ENCODE peak calls at places on chromosomes 4 and X, in four cellular contexts. One of them, this sample, is unnamed.

GRCh38 chr4:183343730-183344129 is 21.5 kb upstream of the CLDN24 start:
- DNase-seq in SK-N-SH: no peak
- DNase-seq in K562: no peak
- DNase-seq in HepG2: no peak
- DNase-seq in this sample: no peak

GRCh38 chrX:115535844-115536243 is 25.1 kb upstream of the PLS3 start:
- DNase-seq in SK-N-SH: no peak
- DNase-seq in K562: no peak
- DNase-seq in HepG2: no peak
- DNase-seq in this sample: no peak

GRCh38 chr4:182189107-182189878 is 53.9 kb upstream of the TENM3 start:
- DNase-seq in K562: peak
- DNase-seq in HepG2: no peak
- DNase-seq in SK-N-SH: no peak
- DNase-seq in this sample: no peak

GRCh38 chr4:3679071-3679825 is 86.9 kb upstream of the ADRA2C start:
- DNase-seq in K562: no peak
- DNase-seq in SK-N-SH: no peak
- DNase-seq in HepG2: no peak
- DNase-seq in this sample: peak

GRCh38 chrX:13898084-13898483 is 81.2 kb upstream of the GPM6B start:
- DNase-seq in SK-N-SH: peak
- DNase-seq in K562: no peak
- DNase-seq in HepG2: no peak
- DNase-seq in this sample: peak

GRCh38 chrX:397575-397974 is 10.9 kb upstream of the PPP2R3B start:
- DNase-seq in K562: no peak
- DNase-seq in SK-N-SH: no peak
- DNase-seq in HepG2: no peak
- DNase-seq in this sample: no peak

GRCh38 chrX:106302304-106302703 is 134.2 kb downstream of the PWWP3B start:
- DNase-seq in SK-N-SH: no peak
- DNase-seq in K562: no peak
- DNase-seq in HepG2: peak
- DNase-seq in this sample: no peak

GRCh38 chrX:74438771-74439170 is 17.5 kb downstream of the SLC16A2 start:
- DNase-seq in HepG2: no peak
- DNase-seq in SK-N-SH: no peak
- DNase-seq in K562: no peak
- DNase-seq in this sample: no peak

GRCh38 chrX:123219916-123220315 is 35.8 kb downstream of the GRIA3 start:
- DNase-seq in K562: no peak
- DNase-seq in HepG2: peak
- DNase-seq in SK-N-SH: peak
- DNase-seq in this sample: no peak

DNA sequence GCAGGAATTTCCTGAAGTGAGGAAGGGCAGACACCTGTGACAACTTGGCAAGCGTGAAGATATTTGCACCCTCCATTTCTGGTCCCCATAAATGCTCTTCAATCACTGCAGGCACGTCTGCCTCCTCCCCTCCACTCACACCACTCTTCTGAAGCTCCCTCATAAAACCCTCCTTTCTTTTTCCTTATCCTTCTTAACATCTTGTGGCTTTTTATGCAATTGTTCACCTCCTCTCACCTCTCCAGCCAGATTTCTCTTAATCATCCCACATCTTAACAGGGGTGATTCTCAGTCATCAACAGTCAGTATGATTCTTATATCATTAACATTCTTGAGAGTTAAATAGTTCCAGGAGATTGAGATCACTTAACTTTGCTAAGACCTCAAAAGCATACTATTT is 277.4 kb downstream of the SPRY1 start:
- DNase-seq in HepG2: no peak
- DNase-seq in SK-N-SH: no peak
- DNase-seq in K562: no peak
- DNase-seq in this sample: no peak
- TF ChIP-seq FOXJ3 in HepG2: no peak
- TF ChIP-seq FOXJ3 in SK-N-SH: no peak
- TF ChIP-seq FOXJ3 in K562: no peak
- TF ChIP-seq FOXJ3 in this sample: no peak

DNA sequence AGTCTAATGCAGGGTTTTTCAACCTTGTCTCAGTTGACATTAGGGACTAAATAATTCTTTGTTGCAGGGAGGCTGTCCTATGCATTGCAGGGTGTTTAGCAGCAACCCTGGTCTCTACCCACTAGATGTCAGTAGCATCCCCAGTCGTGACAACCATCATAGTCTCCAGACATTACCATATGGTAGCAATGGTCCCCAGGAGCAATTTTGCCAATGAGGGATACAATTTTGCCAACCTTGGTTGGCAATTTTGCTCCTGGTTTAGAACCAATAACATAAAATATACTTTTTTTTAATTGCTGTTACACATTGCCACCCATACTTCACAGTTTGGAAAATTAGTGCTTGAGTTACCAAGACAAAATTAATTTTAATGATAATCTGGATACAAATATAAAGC is 6.0 kb downstream of the EREG start:
- DNase-seq in SK-N-SH: peak
- DNase-seq in HepG2: peak
- DNase-seq in K562: peak
- DNase-seq in this sample: peak
- TF ChIP-seq FOXJ3 in SK-N-SH: no peak
- TF ChIP-seq FOXJ3 in HepG2: no peak
- TF ChIP-seq FOXJ3 in K562: no peak
- TF ChIP-seq FOXJ3 in this sample: no peak

GRCh38 chr4:154137320-154137905 is 348.5 kb upstream of the SFRP2 start:
- DNase-seq in HepG2: no peak
- DNase-seq in SK-N-SH: no peak
- DNase-seq in K562: no peak
- DNase-seq in this sample: no peak
- TF ChIP-seq FOXJ3 in HepG2: no peak
- TF ChIP-seq FOXJ3 in SK-N-SH: no peak
- TF ChIP-seq FOXJ3 in K562: no peak
- TF ChIP-seq FOXJ3 in this sample: no peak

DNA sequence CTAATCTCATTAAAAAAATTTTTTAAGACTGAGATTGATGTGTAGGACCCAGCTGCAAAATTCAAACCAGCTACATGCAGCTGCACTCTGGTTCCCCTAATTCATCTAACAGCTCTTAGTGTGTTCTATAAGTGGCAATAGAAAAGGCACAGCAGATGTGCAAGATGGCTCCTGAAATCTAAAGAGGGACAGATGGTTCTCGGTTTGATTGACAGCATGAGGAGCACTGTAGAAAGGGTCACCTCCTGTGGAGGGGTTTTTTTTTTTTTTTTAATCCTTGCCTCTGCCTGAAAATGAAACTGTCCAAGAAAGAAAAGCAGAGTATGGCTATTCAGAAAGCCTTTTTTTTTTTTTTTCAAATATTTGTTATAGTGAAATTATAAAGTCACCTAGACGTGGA is 16.9 kb upstream of the OCIAD1 start:
- DNase-seq in K562: no peak
- DNase-seq in SK-N-SH: no peak
- DNase-seq in HepG2: no peak
- DNase-seq in this sample: no peak
- TF ChIP-seq FOXJ3 in K562: no peak
- TF ChIP-seq FOXJ3 in SK-N-SH: no peak
- TF ChIP-seq FOXJ3 in HepG2: no peak
- TF ChIP-seq FOXJ3 in this sample: no peak

DNA sequence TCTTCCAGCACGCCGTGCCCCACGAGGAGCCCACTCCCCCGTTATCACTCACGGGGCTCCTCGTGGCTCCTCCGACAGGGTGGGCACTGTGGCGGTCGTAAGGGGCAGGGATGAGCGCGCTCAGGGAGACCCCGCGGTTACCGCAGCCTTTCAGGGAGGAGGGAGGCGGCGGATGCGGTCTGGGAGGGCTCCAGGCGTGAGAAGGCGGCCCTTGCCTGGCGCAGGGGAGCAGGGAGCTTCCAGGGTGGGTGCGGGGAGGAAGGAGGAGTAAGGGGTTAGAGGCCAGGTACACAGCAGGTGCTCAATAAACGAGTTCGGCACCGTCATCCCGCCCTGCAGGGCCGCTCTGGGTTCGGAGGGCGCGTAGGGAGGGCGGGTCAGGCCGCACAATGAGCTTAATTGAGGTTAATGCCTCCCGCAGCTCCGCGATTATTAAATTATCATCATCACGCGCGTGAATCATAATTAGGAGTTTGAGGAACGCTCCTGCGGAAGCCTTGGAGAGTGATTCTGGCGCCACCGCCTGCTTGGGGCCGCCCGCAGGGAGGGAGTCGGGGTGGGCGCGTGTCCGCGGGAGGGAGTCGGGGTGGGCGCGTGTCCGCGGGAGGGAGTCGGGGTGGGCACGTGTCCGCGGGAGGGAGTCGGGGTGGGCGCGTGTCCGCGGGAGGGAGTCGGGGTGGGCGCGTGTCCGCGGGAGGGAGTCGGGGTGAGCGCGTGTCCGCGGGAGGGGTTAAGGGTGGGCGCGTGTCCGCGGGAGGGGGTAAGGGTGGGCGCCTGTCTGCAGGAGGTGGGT is 7.6 kb upstream of the NKX1-1 start:
- DNase-seq in K562: no peak
- DNase-seq in HepG2: no peak
- DNase-seq in SK-N-SH: peak
- DNase-seq in this sample: no peak
- TF ChIP-seq FOXJ3 in K562: no peak
- TF ChIP-seq FOXJ3 in HepG2: no peak
- TF ChIP-seq FOXJ3 in SK-N-SH: no peak
- TF ChIP-seq FOXJ3 in this sample: no peak